ENCODE peak calls at places on chromosome 17, in ten cellular contexts. One of them, this sample, is unnamed.
A peak's percentile ranks its signal among the peaks of the same experiment; 100 is the strongest.

GRCh38 chr17:31572341-31572740 is 180.9 kb downstream of the RAB11FIP4 start:
- DNase-seq in cardiac muscle cell: no peak
- DNase-seq in MM.1S: no peak
- DNase-seq in HCT116: no peak
- DNase-seq in psoas muscle: no peak
- DNase-seq in transverse colon: no peak
- DNase-seq in bronchial epithelial cell: no peak
- DNase-seq in heart right ventricle: no peak
- DNase-seq in CD8-positive, alpha-beta T cell: no peak
- DNase-seq in thoracic aorta: no peak
- DNase-seq in this sample: no peak

GRCh38 chr17:38333635-38334295 is 10.0 kb downstream of the GPR179 start:
- DNase-seq in HCT116: no peak
- DNase-seq in bronchial epithelial cell: no peak
- DNase-seq in MM.1S: peak; percentile 38
- DNase-seq in heart right ventricle: no peak
- DNase-seq in transverse colon: peak; percentile 32
- DNase-seq in psoas muscle: no peak
- DNase-seq in CD8-positive, alpha-beta T cell: peak; percentile 42
- DNase-seq in cardiac muscle cell: peak; percentile 75
- DNase-seq in thoracic aorta: no peak
- DNase-seq in this sample: no peak

GRCh38 chr17:33109331-33110072 is 117.9 kb downstream of the SPACA3 start:
- DNase-seq in bronchial epithelial cell: no peak
- DNase-seq in psoas muscle: no peak
- DNase-seq in thoracic aorta: no peak
- DNase-seq in HCT116: no peak
- DNase-seq in cardiac muscle cell: no peak
- DNase-seq in transverse colon: no peak
- DNase-seq in CD8-positive, alpha-beta T cell: no peak
- DNase-seq in MM.1S: no peak
- DNase-seq in heart right ventricle: no peak
- DNase-seq in this sample: no peak

GRCh38 chr17:76566988-76567431 is 18.6 kb downstream of the ST6GALNAC2 start:
- DNase-seq in CD8-positive, alpha-beta T cell: no peak
- DNase-seq in transverse colon: no peak
- DNase-seq in HCT116: no peak
- DNase-seq in cardiac muscle cell: no peak
- DNase-seq in MM.1S: no peak
- DNase-seq in psoas muscle: no peak
- DNase-seq in heart right ventricle: no peak
- DNase-seq in bronchial epithelial cell: no peak
- DNase-seq in thoracic aorta: no peak
- DNase-seq in this sample: no peak

GRCh38 chr17:44086364-44087311 is 16.1 kb downstream of the G6PC3 start:
- DNase-seq in transverse colon: no peak
- DNase-seq in bronchial epithelial cell: peak; percentile 94
- DNase-seq in MM.1S: no peak
- DNase-seq in heart right ventricle: no peak
- DNase-seq in thoracic aorta: peak; percentile 39
- DNase-seq in CD8-positive, alpha-beta T cell: peak; percentile 61
- DNase-seq in HCT116: peak; percentile 37
- DNase-seq in cardiac muscle cell: no peak
- DNase-seq in psoas muscle: peak; percentile 61
- DNase-seq in this sample: no peak

GRCh38 chr17:74803388-74803930 is 27.3 kb upstream of the NAT9 start:
- DNase-seq in MM.1S: no peak
- DNase-seq in HCT116: no peak
- DNase-seq in heart right ventricle: no peak
- DNase-seq in thoracic aorta: no peak
- DNase-seq in CD8-positive, alpha-beta T cell: no peak
- DNase-seq in psoas muscle: no peak
- DNase-seq in cardiac muscle cell: no peak
- DNase-seq in transverse colon: no peak
- DNase-seq in bronchial epithelial cell: no peak
- DNase-seq in this sample: no peak

GRCh38 chr17:78515480-78515879 is 61.7 kb downstream of the DNAH17 start:
- DNase-seq in thoracic aorta: no peak
- DNase-seq in psoas muscle: no peak
- DNase-seq in HCT116: no peak
- DNase-seq in CD8-positive, alpha-beta T cell: no peak
- DNase-seq in cardiac muscle cell: no peak
- DNase-seq in bronchial epithelial cell: no peak
- DNase-seq in heart right ventricle: no peak
- DNase-seq in transverse colon: no peak
- DNase-seq in MM.1S: no peak
- DNase-seq in this sample: no peak

GRCh38 chr17:54426287-54426886 is 474.3 kb upstream of the TOM1L1 start:
- DNase-seq in heart right ventricle: no peak
- DNase-seq in bronchial epithelial cell: peak; percentile 55
- DNase-seq in psoas muscle: no peak
- DNase-seq in thoracic aorta: no peak
- DNase-seq in MM.1S: peak; percentile 62
- DNase-seq in CD8-positive, alpha-beta T cell: no peak
- DNase-seq in cardiac muscle cell: peak; percentile 57
- DNase-seq in HCT116: no peak
- DNase-seq in transverse colon: no peak
- DNase-seq in this sample: no peak

GRCh38 chr17:62800580-62800979 is 7.5 kb downstream of the MARCHF10 start:
- DNase-seq in HCT116: no peak
- DNase-seq in transverse colon: no peak
- DNase-seq in CD8-positive, alpha-beta T cell: no peak
- DNase-seq in cardiac muscle cell: no peak
- DNase-seq in MM.1S: no peak
- DNase-seq in heart right ventricle: no peak
- DNase-seq in thoracic aorta: no peak
- DNase-seq in psoas muscle: no peak
- DNase-seq in bronchial epithelial cell: peak; percentile 92
- DNase-seq in this sample: no peak

GRCh38 chr17:37518816-37519215 is 29.1 kb downstream of the DUSP14 start:
- DNase-seq in MM.1S: no peak
- DNase-seq in cardiac muscle cell: no peak
- DNase-seq in bronchial epithelial cell: no peak
- DNase-seq in CD8-positive, alpha-beta T cell: no peak
- DNase-seq in heart right ventricle: no peak
- DNase-seq in HCT116: no peak
- DNase-seq in psoas muscle: no peak
- DNase-seq in thoracic aorta: no peak
- DNase-seq in transverse colon: no peak
- DNase-seq in this sample: no peak

GRCh38 chr17:50818266-50818665 is 17.1 kb upstream of the WFIKKN2 start:
- DNase-seq in MM.1S: no peak
- DNase-seq in HCT116: no peak
- DNase-seq in heart right ventricle: no peak
- DNase-seq in CD8-positive, alpha-beta T cell: no peak
- DNase-seq in bronchial epithelial cell: no peak
- DNase-seq in psoas muscle: no peak
- DNase-seq in cardiac muscle cell: no peak
- DNase-seq in transverse colon: no peak
- DNase-seq in thoracic aorta: no peak
- DNase-seq in this sample: no peak

GRCh38 chr17:59838196-59838911 is 54.4 kb downstream of the TUBD1 start:
- DNase-seq in cardiac muscle cell: no peak
- DNase-seq in psoas muscle: no peak
- DNase-seq in transverse colon: no peak
- DNase-seq in bronchial epithelial cell: no peak
- DNase-seq in HCT116: no peak
- DNase-seq in MM.1S: no peak
- DNase-seq in CD8-positive, alpha-beta T cell: no peak
- DNase-seq in thoracic aorta: no peak
- DNase-seq in heart right ventricle: no peak
- DNase-seq in this sample: no peak

DNA sequence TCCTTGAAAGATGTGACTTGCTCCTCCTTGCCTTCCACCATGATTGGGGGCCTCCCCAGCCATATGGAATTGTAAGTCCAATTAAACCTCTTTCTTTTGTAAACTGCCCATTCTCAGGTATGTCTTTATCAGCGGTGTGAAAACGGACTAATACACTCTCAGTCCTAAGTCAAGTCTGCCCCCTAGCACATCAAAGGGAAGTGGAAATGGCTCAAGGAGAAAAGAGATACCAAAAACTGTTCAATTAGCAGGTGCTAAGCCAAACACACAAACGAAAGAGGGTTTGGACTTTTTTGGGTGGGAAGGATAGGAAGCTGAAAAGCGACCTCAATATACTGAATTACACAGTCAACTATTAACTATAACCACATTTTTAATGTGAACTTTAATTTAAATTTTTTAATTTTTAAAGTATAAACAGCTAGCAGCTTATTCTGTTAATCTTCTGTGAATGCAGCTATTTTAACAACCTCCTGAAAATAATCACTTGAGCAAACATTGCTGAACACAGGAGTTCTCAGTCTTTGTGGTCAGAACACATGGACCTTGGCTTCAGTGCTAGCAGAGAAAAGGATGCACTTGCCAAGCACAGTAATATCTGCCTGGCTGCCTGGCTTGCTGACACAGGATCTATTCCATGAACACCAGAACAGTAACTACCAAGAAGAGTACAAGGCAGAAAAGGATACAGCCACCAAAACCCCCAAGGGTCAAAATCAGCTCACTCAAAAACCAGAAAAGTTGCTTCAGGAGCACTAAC is 10.9 kb downstream of the ZNF18 start:
- DNase-seq in HCT116: no peak
- DNase-seq in bronchial epithelial cell: no peak
- DNase-seq in transverse colon: no peak
- DNase-seq in thoracic aorta: no peak
- DNase-seq in MM.1S: no peak
- DNase-seq in heart right ventricle: no peak
- DNase-seq in CD8-positive, alpha-beta T cell: no peak
- DNase-seq in cardiac muscle cell: no peak
- DNase-seq in psoas muscle: peak; percentile 21
- DNase-seq in this sample: no peak
- TF ChIP-seq CTCF in HCT116: no peak
- TF ChIP-seq CTCF in bronchial epithelial cell: no peak
- TF ChIP-seq CTCF in transverse colon: no peak
- TF ChIP-seq CTCF in thoracic aorta: no peak
- TF ChIP-seq CTCF in MM.1S: no peak
- TF ChIP-seq CTCF in heart right ventricle: no peak
- TF ChIP-seq CTCF in CD8-positive, alpha-beta T cell: no peak
- TF ChIP-seq CTCF in cardiac muscle cell: no peak
- TF ChIP-seq CTCF in psoas muscle: no peak
- TF ChIP-seq CTCF in this sample: no peak

GRCh38 chr17:82586576-82587233 is 61.5 kb downstream of the WDR45B start:
- DNase-seq in CD8-positive, alpha-beta T cell: no peak
- DNase-seq in thoracic aorta: no peak
- DNase-seq in MM.1S: no peak
- DNase-seq in HCT116: no peak
- DNase-seq in psoas muscle: no peak
- DNase-seq in heart right ventricle: no peak
- DNase-seq in transverse colon: no peak
- DNase-seq in cardiac muscle cell: no peak
- DNase-seq in bronchial epithelial cell: no peak
- DNase-seq in this sample: no peak
- H3K36me3 ChIP-seq in CD8-positive, alpha-beta T cell: no peaks in the 10 kb centered on the region
- H3K36me3 ChIP-seq in thoracic aorta: peaks cover 35% of the 10 kb centered on the region
- H3K36me3 ChIP-seq in MM.1S: peaks cover 14% of the 10 kb centered on the region
- H3K36me3 ChIP-seq in HCT116: peaks cover 48% of the 10 kb centered on the region
- H3K36me3 ChIP-seq in psoas muscle: peaks cover 57% of the 10 kb centered on the region
- H3K36me3 ChIP-seq in heart right ventricle: peaks cover 63% of the 10 kb centered on the region
- H3K36me3 ChIP-seq in transverse colon: peaks cover 15% of the 10 kb centered on the region
- H3K36me3 ChIP-seq in cardiac muscle cell: peaks cover 32% of the 10 kb centered on the region
- H3K36me3 ChIP-seq in bronchial epithelial cell: peaks cover 36% of the 10 kb centered on the region
- H3K36me3 ChIP-seq in this sample: no peaks in the 10 kb centered on the region

DNA sequence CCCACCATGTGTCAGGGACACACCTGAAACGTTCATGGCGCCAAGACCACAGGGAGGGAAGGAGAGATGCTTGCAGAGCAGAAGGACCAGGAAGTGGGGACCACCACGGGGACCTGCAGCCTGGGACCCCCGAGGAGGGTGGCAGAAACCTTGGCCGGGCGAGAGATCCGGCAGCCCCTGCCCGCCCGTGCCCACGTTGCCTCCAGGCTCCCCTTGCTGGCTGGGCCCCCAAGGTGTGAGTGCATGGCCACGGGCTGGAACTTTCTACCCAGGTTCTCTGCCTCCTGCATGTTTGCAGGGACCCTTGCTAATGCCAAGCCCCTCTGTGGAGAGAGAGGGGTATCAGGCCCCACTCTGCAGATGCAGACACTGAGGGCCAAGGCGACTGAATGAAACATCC is 50.4 kb downstream of the USP22 start:
- DNase-seq in thoracic aorta: no peak
- DNase-seq in HCT116: no peak
- DNase-seq in cardiac muscle cell: no peak
- DNase-seq in psoas muscle: no peak
- DNase-seq in bronchial epithelial cell: no peak
- DNase-seq in transverse colon: no peak
- DNase-seq in CD8-positive, alpha-beta T cell: no peak
- DNase-seq in MM.1S: no peak
- DNase-seq in heart right ventricle: no peak
- DNase-seq in this sample: peak; percentile 34
- H3K4me3 ChIP-seq in thoracic aorta: peak overlapping the region; percentile 46
- H3K4me3 ChIP-seq in HCT116: no peak overlapping the region
- H3K4me3 ChIP-seq in cardiac muscle cell: no peak overlapping the region
- H3K4me3 ChIP-seq in psoas muscle: peak overlapping the region; percentile 32
- H3K4me3 ChIP-seq in bronchial epithelial cell: no peak overlapping the region
- H3K4me3 ChIP-seq in transverse colon: peak overlapping the region; percentile 13
- H3K4me3 ChIP-seq in CD8-positive, alpha-beta T cell: no peak overlapping the region
- H3K4me3 ChIP-seq in MM.1S: no peak overlapping the region
- H3K4me3 ChIP-seq in heart right ventricle: peak overlapping the region; percentile 8
- H3K4me3 ChIP-seq in this sample: no peak overlapping the region

GRCh38 chr17:81120149-81120484 is 45.2 kb upstream of the PVALEF start:
- DNase-seq in thoracic aorta: no peak
- DNase-seq in bronchial epithelial cell: no peak
- DNase-seq in CD8-positive, alpha-beta T cell: no peak
- DNase-seq in heart right ventricle: no peak
- DNase-seq in transverse colon: no peak
- DNase-seq in HCT116: no peak
- DNase-seq in cardiac muscle cell: no peak
- DNase-seq in psoas muscle: no peak
- DNase-seq in MM.1S: no peak
- DNase-seq in this sample: no peak

GRCh38 chr17:81118308-81119221 is 46.7 kb upstream of the PVALEF start:
- DNase-seq in transverse colon: no peak
- DNase-seq in bronchial epithelial cell: peak; percentile 10
- DNase-seq in psoas muscle: no peak
- DNase-seq in HCT116: no peak
- DNase-seq in MM.1S: no peak
- DNase-seq in cardiac muscle cell: no peak
- DNase-seq in CD8-positive, alpha-beta T cell: no peak
- DNase-seq in heart right ventricle: no peak
- DNase-seq in thoracic aorta: no peak
- DNase-seq in this sample: no peak

GRCh38 chr17:81120695-81121621 is 44.3 kb upstream of the PVALEF start:
- DNase-seq in thoracic aorta: no peak
- DNase-seq in HCT116: no peak
- DNase-seq in cardiac muscle cell: no peak
- DNase-seq in MM.1S: no peak
- DNase-seq in transverse colon: no peak
- DNase-seq in psoas muscle: no peak
- DNase-seq in CD8-positive, alpha-beta T cell: no peak
- DNase-seq in bronchial epithelial cell: no peak
- DNase-seq in heart right ventricle: no peak
- DNase-seq in this sample: no peak

GRCh38 chr17:81117672-81118198 is 47.6 kb upstream of the PVALEF start:
- DNase-seq in psoas muscle: no peak
- DNase-seq in thoracic aorta: no peak
- DNase-seq in heart right ventricle: no peak
- DNase-seq in HCT116: no peak
- DNase-seq in cardiac muscle cell: no peak
- DNase-seq in bronchial epithelial cell: no peak
- DNase-seq in MM.1S: no peak
- DNase-seq in transverse colon: no peak
- DNase-seq in CD8-positive, alpha-beta T cell: no peak
- DNase-seq in this sample: no peak

GRCh38 chr17:81119223-81120148 is 45.8 kb upstream of the PVALEF start:
- DNase-seq in HCT116: peak; percentile 99
- DNase-seq in transverse colon: peak; percentile 71
- DNase-seq in thoracic aorta: peak; percentile 35
- DNase-seq in CD8-positive, alpha-beta T cell: peak; percentile 94
- DNase-seq in heart right ventricle: peak; percentile 71
- DNase-seq in psoas muscle: peak; percentile 81
- DNase-seq in MM.1S: peak; percentile 12
- DNase-seq in bronchial epithelial cell: peak; percentile 74
- DNase-seq in cardiac muscle cell: peak; percentile 80
- DNase-seq in this sample: peak; percentile 73
- TF ChIP-seq CTCF in HCT116: peak; percentile 50
- TF ChIP-seq CTCF in transverse colon: no peak
- TF ChIP-seq CTCF in thoracic aorta: no peak
- TF ChIP-seq CTCF in CD8-positive, alpha-beta T cell: no peak
- TF ChIP-seq CTCF in heart right ventricle: no peak
- TF ChIP-seq CTCF in psoas muscle: no peak
- TF ChIP-seq CTCF in MM.1S: no peak
- TF ChIP-seq CTCF in bronchial epithelial cell: peak; percentile 20
- TF ChIP-seq CTCF in cardiac muscle cell: peak; percentile 17
- TF ChIP-seq CTCF in this sample: no peak